ENCODE peak calls at places on chromosome 17, in four cellular contexts. One of them, this sample, is unnamed.

GRCh38 chr17:68600881-68601564 is at the start of gene FAM20A:
- DNase-seq in heart left ventricle: peak
- DNase-seq in uterus: peak
- DNase-seq in astrocyte of the spinal cord: no peak
- DNase-seq in this sample: no peak

GRCh38 chr17:78974635-78975591 is 4.8 kb downstream of the LGALS3BP start:
- DNase-seq in heart left ventricle: no peak
- DNase-seq in uterus: peak
- DNase-seq in astrocyte of the spinal cord: peak
- DNase-seq in this sample: peak

GRCh38 chr17:57366558-57367351 is 110.4 kb downstream of the MSI2 start:
- DNase-seq in heart left ventricle: peak
- DNase-seq in uterus: no peak
- DNase-seq in astrocyte of the spinal cord: no peak
- DNase-seq in this sample: no peak

GRCh38 chr17:5638596-5638995 is 54.3 kb upstream of the NLRP1 start:
- DNase-seq in heart left ventricle: no peak
- DNase-seq in uterus: no peak
- DNase-seq in astrocyte of the spinal cord: no peak
- DNase-seq in this sample: no peak

GRCh38 chr17:75795820-75796607 is 11.4 kb downstream of the UNK start:
- DNase-seq in heart left ventricle: no peak
- DNase-seq in uterus: no peak
- DNase-seq in astrocyte of the spinal cord: no peak
- DNase-seq in this sample: no peak

GRCh38 chr17:77435272-77436057 is 294.7 kb downstream of the SEC14L1 start:
- DNase-seq in heart left ventricle: no peak
- DNase-seq in uterus: no peak
- DNase-seq in astrocyte of the spinal cord: no peak
- DNase-seq in this sample: no peak

GRCh38 chr17:20235747-20236146 is 226.6 kb downstream of the SPECC1 start:
- DNase-seq in heart left ventricle: no peak
- DNase-seq in uterus: no peak
- DNase-seq in astrocyte of the spinal cord: no peak
- DNase-seq in this sample: no peak

GRCh38 chr17:43578699-43579569 is 32.8 kb upstream of the ETV4 start:
- DNase-seq in heart left ventricle: no peak
- DNase-seq in uterus: no peak
- DNase-seq in astrocyte of the spinal cord: peak
- DNase-seq in this sample: no peak

GRCh38 chr17:10328206-10328605 is 44.6 kb downstream of the MYH13 start:
- DNase-seq in heart left ventricle: no peak
- DNase-seq in uterus: no peak
- DNase-seq in astrocyte of the spinal cord: no peak
- DNase-seq in this sample: no peak

GRCh38 chr17:77444653-77445029 is 303.9 kb downstream of the SEC14L1 start:
- DNase-seq in heart left ventricle: peak
- DNase-seq in uterus: peak
- DNase-seq in astrocyte of the spinal cord: no peak
- DNase-seq in this sample: no peak

GRCh38 chr17:74298690-74299617 is 24.9 kb downstream of the DNAI2 start:
- DNase-seq in heart left ventricle: no peak
- DNase-seq in uterus: no peak
- DNase-seq in astrocyte of the spinal cord: no peak
- DNase-seq in this sample: no peak

GRCh38 chr17:77388384-77389306 is 247.9 kb downstream of the SEC14L1 start:
- DNase-seq in heart left ventricle: peak
- DNase-seq in uterus: peak
- DNase-seq in astrocyte of the spinal cord: no peak
- DNase-seq in this sample: no peak

GRCh38 chr17:43787728-43788127 is 7.5 kb downstream of the CFAP97D1 start:
- DNase-seq in heart left ventricle: no peak
- DNase-seq in uterus: no peak
- DNase-seq in astrocyte of the spinal cord: no peak
- DNase-seq in this sample: no peak

GRCh38 chr17:65254166-65254565 is 117.0 kb downstream of the RGS9 start:
- DNase-seq in heart left ventricle: no peak
- DNase-seq in uterus: no peak
- DNase-seq in astrocyte of the spinal cord: no peak
- DNase-seq in this sample: no peak

GRCh38 chr17:72518810-72519597 is 398.2 kb downstream of the SOX9 start:
- DNase-seq in heart left ventricle: no peak
- DNase-seq in uterus: no peak
- DNase-seq in astrocyte of the spinal cord: no peak
- DNase-seq in this sample: no peak

GRCh38 chr17:74831442-74832146 is 28.1 kb downstream of the GRIN2C start:
- DNase-seq in heart left ventricle: no peak
- DNase-seq in uterus: no peak
- DNase-seq in astrocyte of the spinal cord: no peak
- DNase-seq in this sample: no peak

GRCh38 chr17:71922439-71922838 is 198.4 kb upstream of the SOX9 start:
- DNase-seq in heart left ventricle: no peak
- DNase-seq in uterus: no peak
- DNase-seq in astrocyte of the spinal cord: peak
- DNase-seq in this sample: no peak

GRCh38 chr17:63950940-63951907 is 19.1 kb upstream of the CD79B start:
- DNase-seq in heart left ventricle: no peak
- DNase-seq in uterus: no peak
- DNase-seq in astrocyte of the spinal cord: no peak
- DNase-seq in this sample: no peak

GRCh38 chr17:75654176-75654575 is 12.8 kb downstream of the RECQL5 start:
- DNase-seq in heart left ventricle: no peak
- DNase-seq in uterus: no peak
- DNase-seq in astrocyte of the spinal cord: no peak
- DNase-seq in this sample: no peak

GRCh38 chr17:79029327-79030009 is 5.5 kb downstream of the C1QTNF1 start:
- DNase-seq in heart left ventricle: peak
- DNase-seq in uterus: no peak
- DNase-seq in astrocyte of the spinal cord: no peak
- DNase-seq in this sample: no peak

GRCh38 chr17:57902800-57903759 is 52.1 kb downstream of the CUEDC1 start:
- DNase-seq in heart left ventricle: peak
- DNase-seq in uterus: peak
- DNase-seq in astrocyte of the spinal cord: peak
- DNase-seq in this sample: no peak

GRCh38 chr17:151886-152859 is 14.8 kb downstream of the SCGB1C2 start:
- DNase-seq in heart left ventricle: peak
- DNase-seq in uterus: no peak
- DNase-seq in astrocyte of the spinal cord: no peak
- DNase-seq in this sample: no peak

GRCh38 chr17:82888583-82889495 is 49.0 kb upstream of the ZNF750 start:
- DNase-seq in heart left ventricle: peak
- DNase-seq in uterus: no peak
- DNase-seq in astrocyte of the spinal cord: no peak
- DNase-seq in this sample: no peak

GRCh38 chr17:65548570-65548969 is 12.9 kb downstream of the AXIN2 start:
- DNase-seq in heart left ventricle: no peak
- DNase-seq in uterus: no peak
- DNase-seq in astrocyte of the spinal cord: no peak
- DNase-seq in this sample: no peak

GRCh38 chr17:40362696-40363479 is 1.6 kb downstream of the GJD3 start:
- DNase-seq in heart left ventricle: peak
- DNase-seq in uterus: peak
- DNase-seq in astrocyte of the spinal cord: peak
- DNase-seq in this sample: no peak

GRCh38 chr17:42436401-42436800 is 13.3 kb upstream of the CAVIN1 start:
- DNase-seq in heart left ventricle: peak
- DNase-seq in uterus: peak
- DNase-seq in astrocyte of the spinal cord: peak
- DNase-seq in this sample: peak

GRCh38 chr17:45277992-45278391 is 16.1 kb upstream of the SPATA32 start:
- DNase-seq in heart left ventricle: no peak
- DNase-seq in uterus: peak
- DNase-seq in astrocyte of the spinal cord: peak
- DNase-seq in this sample: no peak

GRCh38 chr17:56514899-56515298 is 78.6 kb upstream of the NOG start:
- DNase-seq in heart left ventricle: no peak
- DNase-seq in uterus: no peak
- DNase-seq in astrocyte of the spinal cord: no peak
- DNase-seq in this sample: no peak

GRCh38 chr17:5555254-5555653 is 29.1 kb downstream of the NLRP1 start:
- DNase-seq in heart left ventricle: no peak
- DNase-seq in uterus: no peak
- DNase-seq in astrocyte of the spinal cord: peak
- DNase-seq in this sample: peak

GRCh38 chr17:31869031-31869430 is 10.0 kb upstream of the COPRS start:
- DNase-seq in heart left ventricle: no peak
- DNase-seq in uterus: no peak
- DNase-seq in astrocyte of the spinal cord: peak
- DNase-seq in this sample: no peak

GRCh38 chr17:76000016-76000754 is 470 bp upstream of the CDK3 start:
- DNase-seq in heart left ventricle: no peak
- DNase-seq in uterus: no peak
- DNase-seq in astrocyte of the spinal cord: no peak
- DNase-seq in this sample: no peak

GRCh38 chr17:61323015-61323379 is 76.6 kb upstream of the TBX2 start:
- DNase-seq in heart left ventricle: no peak
- DNase-seq in uterus: peak
- DNase-seq in astrocyte of the spinal cord: no peak
- DNase-seq in this sample: no peak

GRCh38 chr17:73380439-73381106 is 68.8 kb upstream of the CDC42EP4 start:
- DNase-seq in heart left ventricle: no peak
- DNase-seq in uterus: no peak
- DNase-seq in astrocyte of the spinal cord: no peak
- DNase-seq in this sample: no peak

DNA sequence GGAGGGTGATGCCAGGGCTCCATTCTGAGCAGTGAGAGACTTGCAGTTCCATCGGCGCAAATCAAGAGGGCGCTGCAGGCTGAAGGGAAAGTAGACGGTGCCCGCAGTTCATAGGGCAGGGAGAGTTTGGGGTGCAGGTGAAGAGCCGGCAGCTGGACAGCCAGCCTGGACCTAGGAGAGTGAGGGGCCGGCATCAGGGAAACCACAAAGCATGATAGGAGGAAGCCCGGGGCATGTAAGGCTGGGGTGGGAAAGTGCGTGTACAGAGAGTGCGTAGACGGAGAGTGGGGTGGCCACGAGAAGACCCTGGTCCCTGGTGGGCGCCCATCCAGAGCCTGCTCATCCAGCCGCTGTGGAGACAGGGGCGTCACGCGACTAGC is 101.1 kb upstream of the CHMP6 start:
- DNase-seq in heart left ventricle: no peak
- DNase-seq in uterus: no peak
- DNase-seq in astrocyte of the spinal cord: no peak
- DNase-seq in this sample: no peak
- TF ChIP-seq CTCF in heart left ventricle: no peak
- TF ChIP-seq CTCF in uterus: no peak
- TF ChIP-seq CTCF in astrocyte of the spinal cord: peak
- TF ChIP-seq CTCF in this sample: no peak

GRCh38 chr17:29930399-29931010 is 477 bp upstream of the SSH2 start:
- DNase-seq in heart left ventricle: no peak
- DNase-seq in uterus: no peak
- DNase-seq in astrocyte of the spinal cord: no peak
- DNase-seq in this sample: no peak
- TF ChIP-seq CTCF in heart left ventricle: no peak
- TF ChIP-seq CTCF in uterus: no peak
- TF ChIP-seq CTCF in astrocyte of the spinal cord: no peak
- TF ChIP-seq CTCF in this sample: no peak

DNA sequence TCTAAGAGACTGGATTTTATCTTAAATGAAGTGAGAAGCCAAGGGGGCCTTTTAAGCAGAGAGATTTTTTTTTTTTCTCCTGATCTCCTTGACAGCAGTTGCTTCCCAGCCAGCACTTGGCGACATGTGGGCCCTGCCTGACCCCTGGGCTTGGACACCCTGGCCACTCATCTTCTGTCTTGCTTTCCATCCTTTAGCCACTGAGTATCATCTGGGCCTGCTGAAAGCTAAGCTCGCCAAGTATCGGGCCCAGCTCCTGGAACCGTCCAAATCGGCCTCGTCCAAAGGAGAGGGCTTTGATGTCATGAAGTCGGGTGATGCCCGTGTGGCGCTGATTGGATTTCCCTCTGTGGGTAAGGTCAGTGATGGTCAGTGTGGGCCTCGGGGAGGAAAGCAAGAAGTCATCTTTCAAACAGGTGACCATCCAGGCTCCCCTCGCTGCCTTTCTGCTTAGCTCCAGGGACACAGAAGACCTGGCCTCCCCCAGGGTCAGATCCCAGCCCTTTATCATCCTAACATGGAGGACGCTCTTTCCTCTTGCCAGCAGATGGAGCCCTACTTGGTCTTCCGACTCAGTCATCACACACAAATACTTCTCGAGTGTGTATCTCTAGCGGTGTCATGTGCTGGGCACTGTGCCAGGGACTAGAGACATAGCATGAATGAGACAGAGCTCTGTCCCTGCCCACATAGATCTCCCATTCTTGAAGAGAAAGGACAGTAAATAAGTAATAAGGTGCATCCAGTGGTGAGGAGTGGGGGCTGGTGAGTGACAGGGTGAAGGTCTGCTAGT is 6.1 kb downstream of the DRG2 start:
- DNase-seq in heart left ventricle: peak
- DNase-seq in uterus: no peak
- DNase-seq in astrocyte of the spinal cord: peak
- DNase-seq in this sample: no peak
- TF ChIP-seq CTCF in heart left ventricle: peak
- TF ChIP-seq CTCF in uterus: no peak
- TF ChIP-seq CTCF in astrocyte of the spinal cord: peak
- TF ChIP-seq CTCF in this sample: peak

GRCh38 chr17:51585514-51586104 is 325.3 kb downstream of the UTP18 start:
- DNase-seq in heart left ventricle: no peak
- DNase-seq in uterus: no peak
- DNase-seq in astrocyte of the spinal cord: no peak
- DNase-seq in this sample: no peak
- TF ChIP-seq CTCF in heart left ventricle: peak
- TF ChIP-seq CTCF in uterus: no peak
- TF ChIP-seq CTCF in astrocyte of the spinal cord: no peak
- TF ChIP-seq CTCF in this sample: no peak

DNA sequence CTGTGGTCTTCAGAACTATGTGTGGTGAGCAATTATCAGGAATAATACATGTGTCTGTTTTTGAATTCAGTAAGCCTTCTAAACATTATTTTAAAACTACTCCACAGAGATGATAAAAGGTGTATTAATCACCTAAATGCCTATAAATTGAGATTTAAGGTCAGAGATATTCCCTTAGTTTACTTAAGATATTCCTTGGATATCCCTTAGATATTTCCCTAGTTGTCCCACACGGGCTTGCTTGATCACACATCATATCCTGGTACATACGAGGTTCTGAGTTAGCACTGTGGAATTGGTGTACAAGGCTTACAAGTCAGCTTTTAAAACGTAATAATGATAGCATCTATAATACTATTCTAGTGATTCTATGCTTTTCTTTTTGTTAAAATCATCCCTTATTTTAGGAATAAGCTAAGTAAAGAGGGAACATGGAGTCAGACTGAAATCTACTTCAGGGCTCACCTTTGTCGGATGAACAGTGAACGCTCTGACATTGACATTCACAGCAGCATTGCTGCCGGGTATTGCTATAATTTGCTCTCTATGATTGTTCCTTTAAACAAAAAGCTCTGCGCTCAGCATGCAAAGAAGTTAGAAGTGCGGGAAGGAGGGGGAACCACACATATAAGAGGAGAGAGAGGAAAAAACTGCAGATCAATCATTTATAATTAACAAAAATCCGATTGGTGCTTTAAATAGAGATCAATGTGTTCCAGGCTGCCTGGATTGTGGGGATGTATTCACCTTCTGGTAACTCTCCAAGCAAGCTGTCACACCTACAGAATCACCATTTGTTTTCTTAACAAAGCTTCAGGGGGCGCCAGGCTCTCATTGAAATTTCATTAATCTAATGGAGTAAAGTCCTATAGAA is 136.5 kb downstream of the SKAP1 start:
- DNase-seq in heart left ventricle: no peak
- DNase-seq in uterus: no peak
- DNase-seq in astrocyte of the spinal cord: peak
- DNase-seq in this sample: no peak
- TF ChIP-seq CTCF in heart left ventricle: no peak
- TF ChIP-seq CTCF in uterus: no peak
- TF ChIP-seq CTCF in astrocyte of the spinal cord: no peak
- TF ChIP-seq CTCF in this sample: no peak